ENCODE peak calls at places on chromosomes 7 and 10, in nine cellular contexts. F is GM23338, J is heart left ventricle, U is GM12865, O is cardiac muscle cell, S is foreskin fibroblast, Q is GM12878, I is progenitor cell of endocrine pancreas, B is mesothelial cell of epicardium. M is an unnamed sample.

GRCh38 chr10:125079091-125079600 is 81.2 kb downstream of the CTBP2 start:
- DNase-seq in I (no peak), U (no peak), Q (no peak), S (no peak), F (no peak), O (no peak), B (no peak), J (no peak), M (no peak)

GRCh38 chr7:106493041-106493731 is 167.8 kb downstream of the CCDC71L start:
- DNase-seq in S (no peak), Q (no peak), U (no peak), B (no peak), F (no peak), I (no peak), O (peak; percentile 19), J (no peak), M (no peak)

GRCh38 chr7:36185732-36186131 is 32.7 kb downstream of the EEPD1 start:
- DNase-seq in F (no peak), I (no peak), B (no peak), Q (no peak), S (peak; percentile 37), J (no peak), U (no peak), O (no peak), M (no peak)

GRCh38 chr10:97889461-97890265 is 40.0 kb downstream of the GOLGA7B start:
- DNase-seq in J (no peak), Q (no peak), B (no peak), O (no peak), U (no peak), S (peak; percentile 58), F (peak; percentile 65), I (no peak), M (peak; percentile 4)

GRCh38 chr10:131421381-131421780 is 109.9 kb upstream of the TCERG1L start:
- DNase-seq in S (no peak), Q (no peak), U (no peak), J (no peak), B (no peak), F (no peak), I (no peak), O (no peak), M (no peak)

GRCh38 chr7:106126170-106126938 is 14.2 kb upstream of the SYPL1 start:
- DNase-seq in O (no peak), Q (no peak), U (no peak), B (no peak), I (no peak), S (peak; percentile 73), F (no peak), J (peak; percentile 25), M (no peak)

GRCh38 chr10:72145657-72146450 is 57.5 kb upstream of the SPOCK2 start:
- DNase-seq in U (no peak), Q (no peak), B (no peak), I (no peak), O (peak; percentile 46), S (no peak), J (no peak), F (peak; percentile 74), M (no peak)

GRCh38 chr7:100967292-100967863 is 2.0 kb upstream of the MUC12 start:
- DNase-seq in Q (no peak), U (no peak), J (no peak), F (peak; percentile 43), O (no peak), S (peak; percentile 11), I (no peak), B (no peak), M (no peak)

GRCh38 chr10:100788027-100788900 is 42.9 kb downstream of the PAX2 start:
- DNase-seq in S (no peak), J (no peak), Q (no peak), F (peak; percentile 64), O (no peak), B (no peak), I (no peak), U (no peak), M (no peak)

GRCh38 chr10:64896582-64896981 is 1375.4 kb downstream of the REEP3 start:
- DNase-seq in O (no peak), F (no peak), I (no peak), J (no peak), S (no peak), B (no peak), U (no peak), Q (no peak), M (no peak)

GRCh38 chr10:49596836-49597235 is 13.3 kb upstream of the SLC18A3 start:
- DNase-seq in Q (no peak), J (peak; percentile 9), S (no peak), F (no peak), B (no peak), U (no peak), O (no peak), I (no peak), M (no peak)

GRCh38 chr10:84235096-84235495 is 6.2 kb downstream of the LRIT1 start:
- DNase-seq in Q (no peak), U (no peak), F (no peak), J (no peak), O (no peak), S (no peak), I (no peak), B (no peak), M (no peak)

GRCh38 chr7:19181634-19182033 is 36.4 kb upstream of the FERD3L start:
- DNase-seq in F (no peak), J (no peak), O (no peak), B (no peak), I (no peak), Q (no peak), U (no peak), S (peak; percentile 53), M (no peak)

GRCh38 chr7:132720835-132721234 is 144.6 kb upstream of the PLXNA4 start:
- DNase-seq in S (no peak), I (no peak), B (no peak), F (no peak), O (no peak), J (no peak), U (no peak), Q (no peak), M (no peak)

GRCh38 chr7:102321351-102322201 is 34.7 kb downstream of the SPDYE6 start:
- DNase-seq in F (peak; percentile 87), B (no peak), U (no peak), J (no peak), S (peak; percentile 15), I (no peak), Q (no peak), O (no peak), M (no peak)

GRCh38 chr10:132251928-132252327 is 55.8 kb downstream of the STK32C start:
- DNase-seq in I (no peak), J (no peak), S (no peak), U (no peak), O (no peak), F (no peak), B (no peak), Q (no peak), M (no peak)

DNA sequence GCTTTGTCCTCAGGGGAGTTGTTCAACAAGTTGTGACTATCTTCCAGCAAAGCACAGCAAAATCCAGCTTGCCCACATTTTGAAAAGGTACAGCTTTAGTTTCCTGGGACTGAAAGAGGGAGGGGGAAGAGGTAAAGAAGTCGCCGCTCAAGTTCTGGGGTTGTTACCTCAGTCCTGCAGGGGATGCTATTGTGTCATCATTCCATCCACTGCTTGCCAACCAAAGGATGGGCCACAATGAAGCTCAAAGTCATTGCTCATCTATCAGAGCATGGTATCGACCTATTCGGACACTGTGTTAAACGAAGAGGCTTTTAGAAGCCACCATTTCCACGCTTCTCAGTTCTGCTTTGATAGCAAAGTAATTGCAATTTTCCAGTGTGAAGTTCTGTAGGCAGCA is 34.3 kb downstream of the NPY start:
- DNase-seq in S (no peak), F (peak; percentile 84), B (no peak), Q (no peak), J (no peak), U (peak; percentile 55), I (no peak), O (no peak), M (no peak)
- TF ChIP-seq CTCF in S (no peak), F (peak; percentile 99), B (no peak), Q (peak; percentile 69), J (no peak), U (peak; percentile 62), I (peak; percentile 28), O (no peak), M (no peak)

GRCh38 chr7:38881015-38881414 is 28.0 kb downstream of the VPS41 start:
- DNase-seq in F (peak; percentile 64), S (no peak), O (no peak), U (no peak), I (no peak), Q (no peak), J (no peak), B (no peak), M (no peak)
- TF ChIP-seq CTCF in F (peak; percentile 59), S (no peak), O (no peak), U (no peak), I (no peak), Q (no peak), J (no peak), B (no peak), M (no peak)

DNA sequence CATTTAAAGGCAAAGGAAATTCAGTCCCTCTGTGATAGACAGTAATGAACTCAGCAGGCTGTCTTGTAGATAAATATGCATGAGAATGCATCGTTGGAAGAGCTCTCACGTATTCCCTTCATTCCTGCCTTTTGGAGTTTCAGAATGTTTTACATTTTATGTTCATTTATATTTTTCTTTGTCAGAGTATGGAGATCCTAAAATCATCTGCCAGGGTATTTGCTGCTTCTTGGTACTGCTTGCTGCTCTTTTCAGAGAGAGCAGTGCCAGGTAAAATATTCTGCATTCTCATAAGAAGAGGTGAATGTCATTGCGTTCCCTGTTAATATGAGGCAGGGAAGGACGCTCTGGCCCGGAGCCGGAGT is 290.2 kb downstream of the CCDC3 start:
- DNase-seq in O (no peak), Q (no peak), S (no peak), F (no peak), J (no peak), I (no peak), U (no peak), B (no peak), M (no peak)
- TF ChIP-seq CTCF in O (no peak), Q (no peak), S (no peak), F (no peak), J (no peak), I (no peak), U (no peak), B (no peak), M (no peak)

DNA sequence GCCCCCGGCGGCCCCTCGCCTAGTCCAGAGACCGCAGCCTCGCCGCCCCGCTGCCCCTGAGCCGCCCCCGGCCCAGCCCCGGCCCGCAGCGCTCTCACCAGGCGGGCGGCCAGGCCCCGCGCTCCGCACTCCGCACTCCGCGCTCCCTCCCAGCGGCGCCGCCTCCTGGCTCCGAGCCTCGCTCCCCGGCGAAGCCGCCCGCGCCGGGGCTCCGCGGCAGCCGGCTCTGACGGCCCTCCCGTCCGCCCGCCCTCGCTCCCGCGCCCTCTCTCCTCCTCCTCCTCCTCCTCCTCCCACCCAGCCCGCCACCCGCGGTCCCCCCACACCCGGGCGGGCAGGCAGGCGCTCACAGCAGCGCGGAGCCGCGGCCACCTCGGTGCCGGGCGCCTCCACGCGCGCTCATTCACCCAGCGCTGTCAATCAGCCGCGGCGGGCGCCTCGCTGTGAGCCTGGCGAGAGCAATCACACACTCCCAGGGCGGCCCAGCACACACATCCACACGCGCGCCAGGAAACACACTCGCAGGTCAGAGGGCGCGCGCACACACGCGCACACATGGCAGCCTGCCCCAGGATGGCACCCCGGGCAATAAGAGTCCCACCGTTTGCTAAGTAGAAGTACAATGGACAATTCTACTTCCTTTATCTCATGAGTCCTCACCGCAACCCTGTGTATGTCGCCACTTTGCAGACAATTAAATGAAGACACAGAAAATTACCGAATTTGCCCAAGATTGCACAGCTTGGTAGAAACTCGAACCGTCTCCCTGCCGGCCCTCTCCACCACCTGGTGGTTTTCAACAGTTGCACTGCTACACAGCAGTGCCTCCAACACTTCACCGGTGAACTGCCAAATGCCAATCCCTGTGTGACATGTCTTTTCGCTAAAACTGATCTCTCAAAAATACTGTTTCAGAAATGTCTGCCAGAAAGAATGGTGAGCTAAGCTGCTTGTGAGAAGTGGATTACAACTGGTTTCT is at the start of gene PRRT4:
- DNase-seq in F (peak; percentile 72), O (peak; percentile 80), Q (no peak), I (peak; percentile 35), S (peak; percentile 53), J (peak; percentile 44), U (no peak), B (peak; percentile 37), M (no peak)
- TF ChIP-seq CTCF in F (peak; percentile 0), O (peak; percentile 6), Q (no peak), I (no peak), S (no peak), J (no peak), U (no peak), B (no peak), M (no peak)

M was measured in AG09319.